ENCODE peak calls at places on chromosomes 1 and 21, in eight cellular contexts. F is CD8-positive, alpha-beta T cell; Z is small intestine; M is GM23338; U is hepatocyte; I is neuronal stem cell; S is effector memory CD4-positive, alpha-beta T cell; T is pancreas. L is an unnamed sample.

GRCh38 chr1:115330480-115331013 is 7.5 kb downstream of the NGF start:
- DNase-seq in M (no peak), F (no peak), Z (no peak), S (no peak), T (no peak), U (peak), I (no peak), L (no peak)

GRCh38 chr1:107669996-107670395 is 295.0 kb downstream of the VAV3 start:
- DNase-seq in T (peak), S (no peak), Z (peak), I (no peak), M (no peak), U (no peak), F (no peak), L (no peak)

GRCh38 chr1:12472798-12473551 is 145.0 kb downstream of the DHRS3 start:
- DNase-seq in T (no peak), F (peak), U (peak), Z (peak), M (no peak), I (no peak), S (peak), L (no peak)

GRCh38 chr1:111219466-111220286 is 7.8 kb upstream of the CHI3L2 start:
- DNase-seq in Z (no peak), F (peak), S (no peak), U (no peak), I (peak), M (no peak), T (no peak), L (no peak)

GRCh38 chr1:94543003-94543402 is 1.4 kb upstream of the F3 start:
- DNase-seq in I (no peak), M (no peak), F (no peak), U (no peak), S (no peak), T (no peak), Z (peak), L (no peak)

GRCh38 chr21:30478015-30478414 is 2.2 kb downstream of the KRTAP19-1 start:
- DNase-seq in U (peak), T (no peak), M (no peak), Z (no peak), I (no peak), S (no peak), F (no peak), L (no peak)

GRCh38 chr21:41605178-41605933 is 97.4 kb upstream of the TMPRSS2 start:
- DNase-seq in U (peak), Z (no peak), M (no peak), F (no peak), I (no peak), T (no peak), S (no peak), L (no peak)

GRCh38 chr1:1157914-1158710 is 15.6 kb upstream of the TTLL10 start:
- DNase-seq in Z (peak), I (peak), T (peak), M (peak), U (peak), F (peak), S (no peak), L (no peak)

GRCh38 chr1:166839600-166840308 is 479 bp downstream of the POGK start:
- DNase-seq in S (peak), T (peak), Z (peak), F (peak), I (peak), U (peak), M (peak), L (no peak)

GRCh38 chr21:34702341-34702807 is 33.6 kb downstream of the CLIC6 start:
- DNase-seq in S (no peak), U (no peak), I (no peak), Z (no peak), M (no peak), T (no peak), F (no peak), L (no peak)

GRCh38 chr1:228365321-228366061 is 41.1 kb downstream of the TRIM11 start:
- DNase-seq in Z (no peak), U (no peak), I (no peak), F (no peak), S (no peak), M (no peak), T (peak), L (no peak)

GRCh38 chr1:234532511-234532922 is 53.5 kb upstream of the TARBP1 start:
- DNase-seq in S (no peak), F (no peak), U (no peak), I (no peak), T (peak), Z (no peak), M (no peak), L (no peak)

GRCh38 chr1:154791292-154792278 is 78.5 kb downstream of the KCNN3 start:
- DNase-seq in S (peak), M (no peak), F (peak), I (no peak), U (peak), Z (peak), T (no peak), L (no peak)

GRCh38 chr1:161313554-161314200 is 504 bp upstream of the SDHC start:
- DNase-seq in I (no peak), M (no peak), F (no peak), U (no peak), T (no peak), Z (no peak), S (no peak), L (no peak)

GRCh38 chr1:182408435-182409070 is 8.1 kb upstream of the TEDDM1 start:
- DNase-seq in F (no peak), T (no peak), U (peak), Z (peak), M (no peak), S (no peak), I (no peak), L (no peak)

GRCh38 chr1:208201241-208201640 is 42.9 kb downstream of the PLXNA2 start:
- DNase-seq in S (no peak), F (no peak), T (peak), M (no peak), U (peak), I (no peak), Z (peak), L (no peak)

GRCh38 chr1:41615316-41615715 is 130.8 kb upstream of the EDN2 start:
- DNase-seq in U (no peak), T (no peak), S (no peak), M (no peak), Z (no peak), F (no peak), I (no peak), L (no peak)

GRCh38 chr1:35726814-35727433 is 8.2 kb upstream of the C1orf216 start:
- DNase-seq in M (peak), F (peak), I (no peak), Z (peak), S (peak), T (peak), U (peak), L (no peak)

GRCh38 chr1:175933801-175934200 is 190.4 kb upstream of the TNR start:
- DNase-seq in Z (no peak), I (no peak), M (peak), F (no peak), S (no peak), T (no peak), U (no peak), L (no peak)

GRCh38 chr1:15849775-15850449 is 2.4 kb downstream of the SPEN start:
- DNase-seq in Z (peak), S (no peak), U (peak), F (no peak), T (peak), I (peak), M (peak), L (peak)

GRCh38 chr1:62800825-62801306 is 16.9 kb downstream of the ATG4C start:
- DNase-seq in M (no peak), S (no peak), Z (no peak), F (no peak), U (no peak), I (no peak), T (no peak), L (peak)

GRCh38 chr1:51690285-51690961 is 73.5 kb downstream of the OSBPL9 start:
- DNase-seq in S (no peak), Z (no peak), F (no peak), U (peak), M (no peak), T (peak), I (no peak), L (no peak)
- H3K27ac ChIP-seq in S (no peak), Z (no peak), F (no peak), U (peak), M (peak), T (peak), I (no peak), L (peak)

DNA sequence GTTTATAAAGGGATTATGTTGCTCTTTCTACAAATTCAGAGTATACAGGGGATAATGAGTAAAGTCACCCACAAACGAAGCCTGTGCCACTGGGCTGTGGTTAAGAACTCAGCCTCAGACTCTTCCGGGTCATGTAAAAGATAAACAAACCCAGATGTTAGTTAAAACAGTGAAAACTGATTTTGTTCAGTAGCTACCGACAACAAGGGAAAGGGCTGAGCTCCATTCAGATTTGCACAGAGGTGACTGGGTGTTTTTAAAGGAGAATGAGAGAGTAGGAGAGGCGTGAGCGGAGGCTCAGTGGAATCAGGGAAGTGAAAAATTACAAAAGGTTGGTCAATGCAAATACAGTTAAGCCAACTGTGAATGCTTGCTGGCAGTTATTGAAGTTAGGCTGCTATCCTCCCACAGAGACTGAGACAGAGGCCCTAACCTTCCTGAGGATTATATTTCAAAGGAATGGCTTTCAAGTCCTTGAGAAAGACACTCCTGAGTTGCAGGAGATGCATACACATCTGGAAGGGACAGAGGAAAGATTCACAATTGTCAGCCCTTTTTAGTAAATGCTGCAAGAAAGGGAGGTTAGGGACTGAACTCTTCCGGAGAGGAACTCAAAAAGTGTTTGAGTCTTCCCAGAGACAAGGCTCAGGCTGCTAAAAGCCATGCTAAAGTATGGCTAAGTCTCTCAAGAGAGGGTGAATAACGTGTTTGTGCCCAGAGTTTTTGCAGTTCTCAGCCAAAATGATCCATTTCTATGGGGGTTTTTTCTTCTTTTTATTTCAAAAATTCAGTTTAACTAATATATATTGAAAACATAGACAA is 29.8 kb upstream of the SAMD13 start:
- DNase-seq in S (no peak), F (no peak), I (no peak), M (peak), U (peak), Z (peak), T (no peak), L (no peak)
- H3K27ac ChIP-seq in S (no peak), F (no peak), I (peak), M (peak), U (peak), Z (peak), T (peak), L (no peak)

GRCh38 chr1:23191199-23191598 is 22.5 kb upstream of the LUZP1 start:
- DNase-seq in I (no peak), M (no peak), U (no peak), S (no peak), T (no peak), Z (no peak), F (no peak), L (no peak)

GRCh38 chr1:23185381-23185780 is 16.7 kb upstream of the LUZP1 start:
- DNase-seq in S (no peak), F (no peak), M (no peak), T (no peak), Z (no peak), U (no peak), I (no peak), L (no peak)

GRCh38 chr1:23187637-23188036 is 19.0 kb upstream of the LUZP1 start:
- DNase-seq in Z (peak), I (no peak), S (no peak), T (no peak), F (no peak), M (no peak), U (peak), L (no peak)

GRCh38 chr1:23184203-23184602 is 15.5 kb upstream of the LUZP1 start:
- DNase-seq in S (no peak), U (no peak), M (no peak), F (no peak), I (no peak), Z (no peak), T (no peak), L (no peak)

DNA sequence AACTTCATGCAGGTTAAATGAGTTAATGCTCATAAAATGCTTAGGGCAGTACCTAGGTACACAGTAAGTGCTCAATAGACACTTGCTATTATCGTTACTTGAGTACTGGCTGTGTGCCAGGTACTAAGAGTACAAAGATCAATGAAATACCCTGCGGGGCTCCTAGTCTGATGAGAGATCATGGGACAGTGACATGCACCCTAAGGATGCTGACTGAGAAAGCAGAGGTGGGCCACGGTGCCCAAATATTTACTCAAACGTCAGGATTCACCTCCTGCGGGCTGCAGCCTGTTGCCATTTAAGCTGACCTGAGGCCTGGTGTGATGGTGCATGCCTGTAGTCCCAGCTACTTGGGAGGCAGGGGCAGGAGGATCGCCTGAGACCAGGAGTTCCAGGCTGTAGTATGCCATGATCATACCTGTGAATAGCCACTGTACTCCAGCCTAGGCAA is 19.8 kb upstream of the LUZP1 start:
- DNase-seq in F (no peak), U (peak), I (no peak), M (no peak), S (no peak), T (no peak), Z (peak), L (no peak)
- H3K27ac ChIP-seq in F (no peak), U (peak), I (no peak), M (no peak), S (no peak), T (no peak), Z (peak), L (no peak)

GRCh38 chr21:44070391-44070790 is 36.8 kb upstream of the PWP2 start:
- DNase-seq in I (no peak), U (no peak), Z (no peak), S (no peak), T (no peak), F (no peak), M (no peak), L (no peak)

GRCh38 chr21:44064852-44065403 is 42.3 kb upstream of the PWP2 start:
- DNase-seq in U (no peak), F (no peak), M (no peak), Z (no peak), S (no peak), T (no peak), I (no peak), L (no peak)

GRCh38 chr21:44065428-44065827 is 41.8 kb upstream of the PWP2 start:
- DNase-seq in T (no peak), F (peak), S (peak), Z (peak), I (no peak), U (no peak), M (no peak), L (no peak)

GRCh38 chr21:44066116-44066515 is 41.1 kb upstream of the PWP2 start:
- DNase-seq in M (no peak), F (no peak), T (no peak), U (no peak), S (no peak), Z (no peak), I (no peak), L (no peak)

GRCh38 chr21:44067011-44067839 is 40.0 kb upstream of the PWP2 start:
- DNase-seq in F (no peak), M (no peak), Z (no peak), I (no peak), S (no peak), T (no peak), U (peak), L (no peak)
- H3K27ac ChIP-seq in F (no peak), M (no peak), Z (no peak), I (no peak), S (no peak), T (no peak), U (peak), L (no peak)

GRCh38 chr1:150842343-150842742 is 34.1 kb downstream of the ARNT start:
- DNase-seq in S (no peak), T (no peak), U (no peak), F (no peak), Z (no peak), I (no peak), M (no peak), L (no peak)
- H3K27ac ChIP-seq in S (peak), T (no peak), U (no peak), F (peak), Z (no peak), I (no peak), M (peak), L (no peak)

DNA sequence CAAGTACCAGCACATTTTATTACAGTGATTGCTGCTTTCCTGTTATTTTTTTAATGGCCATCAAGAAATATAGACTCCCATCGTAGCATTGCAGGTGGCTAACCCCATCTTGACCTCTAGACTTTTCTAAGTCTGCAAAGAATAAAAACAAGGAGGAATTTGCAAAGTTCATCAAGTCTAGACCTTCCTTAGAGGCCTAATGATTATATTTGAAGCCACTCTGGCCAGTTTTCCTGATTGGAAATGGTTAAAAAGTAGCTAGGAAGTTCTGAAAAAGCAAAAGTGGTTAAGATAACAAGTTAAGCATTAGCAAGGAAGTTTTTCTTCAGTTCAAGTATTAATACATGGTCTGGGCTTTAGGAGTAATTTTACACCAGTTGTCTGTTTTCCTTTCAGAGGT is 16.7 kb upstream of the KCNJ15 start:
- DNase-seq in U (no peak), Z (no peak), I (no peak), M (no peak), S (no peak), T (no peak), F (no peak), L (no peak)
- H3K27ac ChIP-seq in U (peak), Z (no peak), I (no peak), M (no peak), S (no peak), T (peak), F (no peak), L (no peak)

GRCh38 chr1:244102471-244102870 is 51.4 kb downstream of the ZBTB18 start:
- DNase-seq in F (no peak), I (no peak), M (no peak), U (no peak), Z (no peak), T (no peak), S (no peak), L (no peak)
- H3K27ac ChIP-seq in F (no peak), I (no peak), M (no peak), U (no peak), Z (no peak), T (no peak), S (no peak), L (no peak)

GRCh38 chr1:43582162-43582566 is 51.5 kb downstream of the PTPRF start:
- DNase-seq in S (no peak), M (no peak), I (peak), U (peak), T (no peak), Z (peak), F (peak), L (no peak)

GRCh38 chr1:43573066-43573799 is 42.5 kb downstream of the PTPRF start:
- DNase-seq in F (no peak), S (no peak), I (no peak), M (no peak), U (no peak), Z (no peak), T (no peak), L (no peak)

GRCh38 chr1:43576521-43576920 is 45.8 kb downstream of the PTPRF start:
- DNase-seq in T (no peak), I (no peak), Z (no peak), M (no peak), S (no peak), F (no peak), U (no peak), L (no peak)

GRCh38 chr1:43580039-43580438 is 49.4 kb downstream of the PTPRF start:
- DNase-seq in S (no peak), Z (no peak), M (no peak), F (no peak), U (no peak), T (no peak), I (no peak), L (no peak)

GRCh38 chr1:43577647-43578542 is 47.2 kb downstream of the PTPRF start:
- DNase-seq in F (no peak), Z (no peak), M (no peak), T (no peak), I (no peak), S (no peak), U (no peak), L (no peak)
- H3K27ac ChIP-seq in F (no peak), Z (no peak), M (peak), T (no peak), I (no peak), S (no peak), U (peak), L (no peak)

GRCh38 chr21:46366966-46367365 is 43.0 kb downstream of the PCNT start:
- DNase-seq in U (no peak), S (no peak), I (no peak), F (no peak), T (no peak), Z (no peak), M (no peak), L (no peak)
- H3K27ac ChIP-seq in U (no peak), S (no peak), I (no peak), F (no peak), T (no peak), Z (no peak), M (no peak), L (no peak)

L was measured in SK-N-MC.